ENCODE peak calls at places on chromosome 15, in six cellular contexts. One of them, this sample, is unnamed.

GRCh38 chr15:59062985-59063384 is 42.0 kb upstream of the CCNB2 start:
- DNase-seq in H1: no peak
- DNase-seq in K562: no peak
- DNase-seq in HL-60: peak; percentile 1
- DNase-seq in GM12878: no peak
- DNase-seq in HepG2: no peak
- DNase-seq in this sample: no peak

GRCh38 chr15:36400936-36401585 is 178.4 kb upstream of the CDIN1 start:
- DNase-seq in H1: no peak
- DNase-seq in K562: no peak
- DNase-seq in HL-60: no peak
- DNase-seq in GM12878: no peak
- DNase-seq in HepG2: no peak
- DNase-seq in this sample: no peak

GRCh38 chr15:91866371-91866905 is 12.9 kb downstream of the SLCO3A1 start:
- DNase-seq in H1: no peak
- DNase-seq in K562: no peak
- DNase-seq in HL-60: no peak
- DNase-seq in GM12878: no peak
- DNase-seq in HepG2: no peak
- DNase-seq in this sample: peak; percentile 29

GRCh38 chr15:48888209-48888608 is 10.3 kb downstream of the EID1 start:
- DNase-seq in H1: no peak
- DNase-seq in K562: no peak
- DNase-seq in HL-60: no peak
- DNase-seq in GM12878: no peak
- DNase-seq in HepG2: no peak
- DNase-seq in this sample: no peak

GRCh38 chr15:80849308-80849707 is 70.1 kb downstream of the CEMIP start:
- DNase-seq in H1: no peak
- DNase-seq in K562: no peak
- DNase-seq in HL-60: no peak
- DNase-seq in GM12878: no peak
- DNase-seq in HepG2: no peak
- DNase-seq in this sample: no peak

GRCh38 chr15:44340410-44340809 is 51.9 kb downstream of the GOLM2 start:
- DNase-seq in H1: no peak
- DNase-seq in K562: no peak
- DNase-seq in HL-60: no peak
- DNase-seq in GM12878: no peak
- DNase-seq in HepG2: no peak
- DNase-seq in this sample: no peak

GRCh38 chr15:34070003-34070402 is 31.0 kb upstream of the AVEN start:
- DNase-seq in H1: no peak
- DNase-seq in K562: peak; percentile 14
- DNase-seq in HL-60: no peak
- DNase-seq in GM12878: no peak
- DNase-seq in HepG2: no peak
- DNase-seq in this sample: no peak

GRCh38 chr15:56832125-56832524 is 86.3 kb upstream of the TCF12 start:
- DNase-seq in H1: no peak
- DNase-seq in K562: no peak
- DNase-seq in HL-60: no peak
- DNase-seq in GM12878: no peak
- DNase-seq in HepG2: no peak
- DNase-seq in this sample: no peak

GRCh38 chr15:81256916-81257315 is 60.2 kb downstream of the IL16 start:
- DNase-seq in H1: no peak
- DNase-seq in K562: peak; percentile 30
- DNase-seq in HL-60: no peak
- DNase-seq in GM12878: no peak
- DNase-seq in HepG2: no peak
- DNase-seq in this sample: peak; percentile 24

GRCh38 chr15:62413786-62414185 is 248.7 kb upstream of the C2CD4B start:
- DNase-seq in H1: no peak
- DNase-seq in K562: no peak
- DNase-seq in HL-60: no peak
- DNase-seq in GM12878: no peak
- DNase-seq in HepG2: no peak
- DNase-seq in this sample: peak; percentile 32

GRCh38 chr15:90200534-90201139 is 493 bp upstream of the SEMA4B start:
- DNase-seq in H1: no peak
- DNase-seq in K562: no peak
- DNase-seq in HL-60: no peak
- DNase-seq in GM12878: no peak
- DNase-seq in HepG2: no peak
- DNase-seq in this sample: no peak

GRCh38 chr15:67170143-67170885 is 84.1 kb downstream of the AAGAB start:
- DNase-seq in H1: no peak
- DNase-seq in K562: no peak
- DNase-seq in HL-60: no peak
- DNase-seq in GM12878: no peak
- DNase-seq in HepG2: no peak
- DNase-seq in this sample: no peak

GRCh38 chr15:101479851-101480612 is 9.5 kb downstream of the PCSK6 start:
- DNase-seq in H1: no peak
- DNase-seq in K562: no peak
- DNase-seq in HL-60: no peak
- DNase-seq in GM12878: no peak
- DNase-seq in HepG2: no peak
- DNase-seq in this sample: no peak

GRCh38 chr15:52567886-52568568 is 803 bp downstream of the ARPP19 start:
- DNase-seq in H1: no peak
- DNase-seq in K562: peak; percentile 40
- DNase-seq in HL-60: no peak
- DNase-seq in GM12878: no peak
- DNase-seq in HepG2: peak; percentile 36
- DNase-seq in this sample: peak; percentile 33

GRCh38 chr15:69869291-69869690 is 228.4 kb downstream of the TLE3 start:
- DNase-seq in H1: no peak
- DNase-seq in K562: no peak
- DNase-seq in HL-60: no peak
- DNase-seq in GM12878: no peak
- DNase-seq in HepG2: no peak
- DNase-seq in this sample: no peak

GRCh38 chr15:40825661-40826088 is 2.8 kb downstream of the PPP1R14D start:
- DNase-seq in H1: no peak
- DNase-seq in K562: no peak
- DNase-seq in HL-60: no peak
- DNase-seq in GM12878: no peak
- DNase-seq in HepG2: peak; percentile 44
- DNase-seq in this sample: no peak

GRCh38 chr15:84816694-84817460 is at the start of gene ALPK3:
- DNase-seq in H1: peak; percentile 85
- DNase-seq in K562: no peak
- DNase-seq in HL-60: no peak
- DNase-seq in GM12878: no peak
- DNase-seq in HepG2: no peak
- DNase-seq in this sample: peak; percentile 49

GRCh38 chr15:68888419-68888818 is 41.9 kb upstream of the SPESP1 start:
- DNase-seq in H1: no peak
- DNase-seq in K562: no peak
- DNase-seq in HL-60: no peak
- DNase-seq in GM12878: no peak
- DNase-seq in HepG2: no peak
- DNase-seq in this sample: no peak

GRCh38 chr15:48627260-48627969 is 18.1 kb downstream of the FBN1 start:
- DNase-seq in H1: no peak
- DNase-seq in K562: no peak
- DNase-seq in HL-60: no peak
- DNase-seq in GM12878: no peak
- DNase-seq in HepG2: no peak
- DNase-seq in this sample: no peak

GRCh38 chr15:44193651-44194396 is 1.2 kb downstream of the FRMD5 start:
- DNase-seq in H1: peak; percentile 62
- DNase-seq in K562: no peak
- DNase-seq in HL-60: no peak
- DNase-seq in GM12878: no peak
- DNase-seq in HepG2: no peak
- DNase-seq in this sample: peak; percentile 47

GRCh38 chr15:47388299-47388698 is 329.0 kb upstream of the SEMA6D start:
- DNase-seq in H1: no peak
- DNase-seq in K562: no peak
- DNase-seq in HL-60: no peak
- DNase-seq in GM12878: no peak
- DNase-seq in HepG2: no peak
- DNase-seq in this sample: no peak

GRCh38 chr15:51076898-51077564 is 17.7 kb downstream of the TNFAIP8L3 start:
- DNase-seq in H1: peak; percentile 70
- DNase-seq in K562: no peak
- DNase-seq in HL-60: no peak
- DNase-seq in GM12878: peak; percentile 40
- DNase-seq in HepG2: no peak
- DNase-seq in this sample: no peak

GRCh38 chr15:76393614-76394013 is 57.0 kb downstream of the ISL2 start:
- DNase-seq in H1: no peak
- DNase-seq in K562: no peak
- DNase-seq in HL-60: no peak
- DNase-seq in GM12878: no peak
- DNase-seq in HepG2: no peak
- DNase-seq in this sample: peak; percentile 57

GRCh38 chr15:56320861-56321260 is 44.4 kb upstream of the TEX9 start:
- DNase-seq in H1: no peak
- DNase-seq in K562: no peak
- DNase-seq in HL-60: no peak
- DNase-seq in GM12878: no peak
- DNase-seq in HepG2: no peak
- DNase-seq in this sample: no peak

GRCh38 chr15:57445872-57446271 is 69.6 kb downstream of the CGNL1 start:
- DNase-seq in H1: no peak
- DNase-seq in K562: peak; percentile 7
- DNase-seq in HL-60: no peak
- DNase-seq in GM12878: no peak
- DNase-seq in HepG2: no peak
- DNase-seq in this sample: no peak

GRCh38 chr15:54915382-54915781 is 281.4 kb downstream of the RSL24D1 start:
- DNase-seq in H1: no peak
- DNase-seq in K562: no peak
- DNase-seq in HL-60: no peak
- DNase-seq in GM12878: no peak
- DNase-seq in HepG2: no peak
- DNase-seq in this sample: no peak

GRCh38 chr15:62165793-62166380 is 802 bp upstream of the C2CD4B start:
- DNase-seq in H1: no peak
- DNase-seq in K562: no peak
- DNase-seq in HL-60: no peak
- DNase-seq in GM12878: no peak
- DNase-seq in HepG2: no peak
- DNase-seq in this sample: no peak

GRCh38 chr15:62456011-62456920 is 291.2 kb upstream of the C2CD4B start:
- DNase-seq in H1: no peak
- DNase-seq in K562: no peak
- DNase-seq in HL-60: no peak
- DNase-seq in GM12878: no peak
- DNase-seq in HepG2: no peak
- DNase-seq in this sample: no peak

GRCh38 chr15:97316362-97316761 is 644.1 kb upstream of the ARRDC4 start:
- DNase-seq in H1: no peak
- DNase-seq in K562: no peak
- DNase-seq in HL-60: no peak
- DNase-seq in GM12878: no peak
- DNase-seq in HepG2: no peak
- DNase-seq in this sample: no peak

GRCh38 chr15:46265664-46266063 is 630.8 kb downstream of the SQOR start:
- DNase-seq in H1: no peak
- DNase-seq in K562: no peak
- DNase-seq in HL-60: no peak
- DNase-seq in GM12878: no peak
- DNase-seq in HepG2: no peak
- DNase-seq in this sample: no peak

GRCh38 chr15:69089258-69089657 is 71.2 kb upstream of the GLCE start:
- DNase-seq in H1: no peak
- DNase-seq in K562: no peak
- DNase-seq in HL-60: no peak
- DNase-seq in GM12878: no peak
- DNase-seq in HepG2: no peak
- DNase-seq in this sample: no peak

GRCh38 chr15:95520511-95520910 is 810.0 kb upstream of the NR2F2 start:
- DNase-seq in H1: no peak
- DNase-seq in K562: no peak
- DNase-seq in HL-60: no peak
- DNase-seq in GM12878: peak; percentile 15
- DNase-seq in HepG2: no peak
- DNase-seq in this sample: no peak

GRCh38 chr15:80202641-80203360 is 49.2 kb downstream of the CTXND1 start:
- DNase-seq in H1: peak; percentile 36
- DNase-seq in K562: no peak
- DNase-seq in HL-60: no peak
- DNase-seq in GM12878: no peak
- DNase-seq in HepG2: no peak
- DNase-seq in this sample: no peak

DNA sequence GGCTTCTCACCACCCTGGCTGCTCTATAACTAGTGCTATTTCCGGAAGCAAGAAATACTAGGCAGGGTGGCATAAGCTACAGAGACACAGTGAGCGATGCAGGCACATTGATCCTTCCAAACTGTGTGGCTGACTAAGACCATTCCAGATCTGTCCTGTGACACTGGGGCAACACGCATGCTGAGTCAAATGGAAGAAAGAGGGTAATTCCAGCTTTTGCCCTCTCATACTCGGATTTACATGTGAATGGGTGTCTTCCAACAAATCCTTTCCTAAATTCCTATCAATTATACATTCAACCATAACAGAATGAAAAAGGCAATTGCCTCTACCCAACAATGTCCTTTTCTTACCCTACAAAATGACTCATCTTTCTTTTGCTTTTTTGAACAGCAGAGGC is 5.1 kb downstream of the FSIP1 start:
- DNase-seq in H1: no peak
- DNase-seq in K562: no peak
- DNase-seq in HL-60: no peak
- DNase-seq in GM12878: no peak
- DNase-seq in HepG2: no peak
- DNase-seq in this sample: no peak
- TF ChIP-seq GABPA in H1: no peak
- TF ChIP-seq GABPA in K562: no peak
- TF ChIP-seq GABPA in HL-60: no peak
- TF ChIP-seq GABPA in GM12878: no peak
- TF ChIP-seq GABPA in HepG2: no peak
- TF ChIP-seq GABPA in this sample: no peak

GRCh38 chr15:78129098-78130011 is 1.9 kb downstream of the CIB2 start:
- DNase-seq in H1: no peak
- DNase-seq in K562: no peak
- DNase-seq in HL-60: no peak
- DNase-seq in GM12878: no peak
- DNase-seq in HepG2: no peak
- DNase-seq in this sample: no peak
- TF ChIP-seq GABPA in H1: no peak
- TF ChIP-seq GABPA in K562: no peak
- TF ChIP-seq GABPA in HL-60: no peak
- TF ChIP-seq GABPA in GM12878: no peak
- TF ChIP-seq GABPA in HepG2: no peak
- TF ChIP-seq GABPA in this sample: no peak

GRCh38 chr15:72824781-72825180 is 41.2 kb upstream of the ADPGK start:
- DNase-seq in H1: no peak
- DNase-seq in K562: no peak
- DNase-seq in HL-60: no peak
- DNase-seq in GM12878: no peak
- DNase-seq in HepG2: no peak
- DNase-seq in this sample: no peak
- TF ChIP-seq GABPA in H1: no peak
- TF ChIP-seq GABPA in K562: no peak
- TF ChIP-seq GABPA in HL-60: no peak
- TF ChIP-seq GABPA in GM12878: no peak
- TF ChIP-seq GABPA in HepG2: no peak
- TF ChIP-seq GABPA in this sample: no peak

GRCh38 chr15:71215126-71215894 is 100.0 kb downstream of the THSD4 start:
- DNase-seq in H1: peak; percentile 60
- DNase-seq in K562: no peak
- DNase-seq in HL-60: no peak
- DNase-seq in GM12878: no peak
- DNase-seq in HepG2: no peak
- DNase-seq in this sample: no peak
- TF ChIP-seq GABPA in H1: no peak
- TF ChIP-seq GABPA in K562: no peak
- TF ChIP-seq GABPA in HL-60: no peak
- TF ChIP-seq GABPA in GM12878: no peak
- TF ChIP-seq GABPA in HepG2: no peak
- TF ChIP-seq GABPA in this sample: no peak